ENCODE peak calls at places on chromosomes 1 and 21, in four cellular contexts. One of them, this sample, is unnamed.

GRCh38 chr1:10539411-10540043 is 64.8 kb downstream of the PEX14 start:
- DNase-seq in HCT116: no peak
- DNase-seq in HepG2: no peak
- DNase-seq in K562: no peak
- DNase-seq in this sample: no peak

GRCh38 chr1:237179511-237179910 is 137.5 kb downstream of the RYR2 start:
- DNase-seq in HCT116: no peak
- DNase-seq in HepG2: no peak
- DNase-seq in K562: no peak
- DNase-seq in this sample: no peak

GRCh38 chr1:67612690-67613322 is 72.2 kb upstream of the GADD45A start:
- DNase-seq in HCT116: no peak
- DNase-seq in HepG2: no peak
- DNase-seq in K562: no peak
- DNase-seq in this sample: no peak

GRCh38 chr1:232624892-232625291 is 5.0 kb downstream of the SIPA1L2 start:
- DNase-seq in HCT116: no peak
- DNase-seq in HepG2: no peak
- DNase-seq in K562: no peak
- DNase-seq in this sample: no peak

GRCh38 chr1:221683681-221684080 is 58.2 kb downstream of the DUSP10 start:
- DNase-seq in HCT116: no peak
- DNase-seq in HepG2: no peak
- DNase-seq in K562: no peak
- DNase-seq in this sample: no peak

GRCh38 chr1:231494439-231495110 is 33.9 kb upstream of the TSNAX start:
- DNase-seq in HCT116: no peak
- DNase-seq in HepG2: no peak
- DNase-seq in K562: no peak
- DNase-seq in this sample: no peak

GRCh38 chr21:38766987-38767722 is 38.6 kb upstream of the ETS2 start:
- DNase-seq in HCT116: no peak
- DNase-seq in HepG2: peak
- DNase-seq in K562: no peak
- DNase-seq in this sample: no peak

GRCh38 chr1:43358121-43358745 is 548 bp upstream of the CDC20 start:
- DNase-seq in HCT116: peak
- DNase-seq in HepG2: no peak
- DNase-seq in K562: peak
- DNase-seq in this sample: peak

GRCh38 chr1:229230893-229231753 is 39.8 kb upstream of the RAB4A start:
- DNase-seq in HCT116: peak
- DNase-seq in HepG2: no peak
- DNase-seq in K562: no peak
- DNase-seq in this sample: no peak

GRCh38 chr1:209248649-209249279 is 334.8 kb upstream of the CAMK1G start:
- DNase-seq in HCT116: peak
- DNase-seq in HepG2: peak
- DNase-seq in K562: peak
- DNase-seq in this sample: peak

GRCh38 chr1:25146382-25146855 is 85.9 kb downstream of the SYF2 start:
- DNase-seq in HCT116: no peak
- DNase-seq in HepG2: no peak
- DNase-seq in K562: no peak
- DNase-seq in this sample: no peak

GRCh38 chr1:226723640-226724532 is 15.2 kb downstream of the ITPKB start:
- DNase-seq in HCT116: no peak
- DNase-seq in HepG2: no peak
- DNase-seq in K562: peak
- DNase-seq in this sample: no peak

GRCh38 chr1:43292151-43292550 is 6.8 kb upstream of the C1orf210 start:
- DNase-seq in HCT116: no peak
- DNase-seq in HepG2: no peak
- DNase-seq in K562: no peak
- DNase-seq in this sample: no peak

GRCh38 chr1:10905841-10906655 is 106.4 kb upstream of the TARDBP start:
- DNase-seq in HCT116: no peak
- DNase-seq in HepG2: no peak
- DNase-seq in K562: no peak
- DNase-seq in this sample: peak

GRCh38 chr1:216785760-216786159 is 62.5 kb upstream of the ESRRG start:
- DNase-seq in HCT116: no peak
- DNase-seq in HepG2: no peak
- DNase-seq in K562: no peak
- DNase-seq in this sample: no peak

GRCh38 chr1:18256318-18257235 is 149.0 kb downstream of the IGSF21 start:
- DNase-seq in HCT116: no peak
- DNase-seq in HepG2: peak
- DNase-seq in K562: peak
- DNase-seq in this sample: no peak

GRCh38 chr1:212958175-212958574 is 7.8 kb downstream of the VASH2 start:
- DNase-seq in HCT116: no peak
- DNase-seq in HepG2: no peak
- DNase-seq in K562: no peak
- DNase-seq in this sample: no peak

GRCh38 chr21:34517039-34517438 is 5.0 kb upstream of the KCNE1 start:
- DNase-seq in HCT116: no peak
- DNase-seq in HepG2: no peak
- DNase-seq in K562: no peak
- DNase-seq in this sample: no peak

GRCh38 chr1:175232335-175232734 is 39.8 kb upstream of the KIAA0040 start:
- DNase-seq in HCT116: no peak
- DNase-seq in HepG2: no peak
- DNase-seq in K562: no peak
- DNase-seq in this sample: no peak

GRCh38 chr1:89866568-89866967 is 45.7 kb downstream of the LRRC8D start:
- DNase-seq in HCT116: no peak
- DNase-seq in HepG2: no peak
- DNase-seq in K562: no peak
- DNase-seq in this sample: no peak

GRCh38 chr1:89865498-89866385 is 44.9 kb downstream of the LRRC8D start:
- DNase-seq in HCT116: peak
- DNase-seq in HepG2: no peak
- DNase-seq in K562: no peak
- DNase-seq in this sample: no peak

GRCh38 chr1:89863165-89863835 is 42.5 kb downstream of the LRRC8D start:
- DNase-seq in HCT116: no peak
- DNase-seq in HepG2: no peak
- DNase-seq in K562: no peak
- DNase-seq in this sample: no peak
- TF ChIP-seq POLR2AphosphoS5 in HCT116: no peak
- TF ChIP-seq POLR2AphosphoS5 in HepG2: no peak
- TF ChIP-seq POLR2AphosphoS5 in K562: no peak
- TF ChIP-seq POLR2AphosphoS5 in this sample: no peak

GRCh38 chr1:27489973-27490741 is at the start of gene WASF2:
- DNase-seq in HCT116: peak
- DNase-seq in HepG2: peak
- DNase-seq in K562: peak
- DNase-seq in this sample: peak

GRCh38 chr1:27485363-27485762 is 4.6 kb downstream of the WASF2 start:
- DNase-seq in HCT116: no peak
- DNase-seq in HepG2: no peak
- DNase-seq in K562: no peak
- DNase-seq in this sample: no peak

GRCh38 chr1:27491748-27492700 is 2.1 kb upstream of the WASF2 start:
- DNase-seq in HCT116: no peak
- DNase-seq in HepG2: no peak
- DNase-seq in K562: no peak
- DNase-seq in this sample: no peak

GRCh38 chr1:27488523-27489138 is 1.3 kb downstream of the WASF2 start:
- DNase-seq in HCT116: no peak
- DNase-seq in HepG2: no peak
- DNase-seq in K562: no peak
- DNase-seq in this sample: no peak

GRCh38 chr1:27487927-27488522 is 1.9 kb downstream of the WASF2 start:
- DNase-seq in HCT116: no peak
- DNase-seq in HepG2: no peak
- DNase-seq in K562: no peak
- DNase-seq in this sample: no peak
- TF ChIP-seq ELF1 in HCT116: no peak
- TF ChIP-seq ELF1 in HepG2: no peak
- TF ChIP-seq ELF1 in K562: no peak
- TF ChIP-seq ELF1 in this sample: no peak

GRCh38 chr1:12516741-12517140 is 101.3 kb downstream of the DHRS3 start:
- DNase-seq in HCT116: no peak
- DNase-seq in HepG2: no peak
- DNase-seq in K562: no peak
- DNase-seq in this sample: no peak

GRCh38 chr1:12521096-12521495 is 96.9 kb downstream of the DHRS3 start:
- DNase-seq in HCT116: no peak
- DNase-seq in HepG2: no peak
- DNase-seq in K562: no peak
- DNase-seq in this sample: peak

GRCh38 chr1:12515234-12515633 is 102.8 kb downstream of the DHRS3 start:
- DNase-seq in HCT116: no peak
- DNase-seq in HepG2: no peak
- DNase-seq in K562: no peak
- DNase-seq in this sample: no peak

GRCh38 chr1:12519708-12520364 is 98.2 kb downstream of the DHRS3 start:
- DNase-seq in HCT116: no peak
- DNase-seq in HepG2: no peak
- DNase-seq in K562: no peak
- DNase-seq in this sample: no peak

DNA sequence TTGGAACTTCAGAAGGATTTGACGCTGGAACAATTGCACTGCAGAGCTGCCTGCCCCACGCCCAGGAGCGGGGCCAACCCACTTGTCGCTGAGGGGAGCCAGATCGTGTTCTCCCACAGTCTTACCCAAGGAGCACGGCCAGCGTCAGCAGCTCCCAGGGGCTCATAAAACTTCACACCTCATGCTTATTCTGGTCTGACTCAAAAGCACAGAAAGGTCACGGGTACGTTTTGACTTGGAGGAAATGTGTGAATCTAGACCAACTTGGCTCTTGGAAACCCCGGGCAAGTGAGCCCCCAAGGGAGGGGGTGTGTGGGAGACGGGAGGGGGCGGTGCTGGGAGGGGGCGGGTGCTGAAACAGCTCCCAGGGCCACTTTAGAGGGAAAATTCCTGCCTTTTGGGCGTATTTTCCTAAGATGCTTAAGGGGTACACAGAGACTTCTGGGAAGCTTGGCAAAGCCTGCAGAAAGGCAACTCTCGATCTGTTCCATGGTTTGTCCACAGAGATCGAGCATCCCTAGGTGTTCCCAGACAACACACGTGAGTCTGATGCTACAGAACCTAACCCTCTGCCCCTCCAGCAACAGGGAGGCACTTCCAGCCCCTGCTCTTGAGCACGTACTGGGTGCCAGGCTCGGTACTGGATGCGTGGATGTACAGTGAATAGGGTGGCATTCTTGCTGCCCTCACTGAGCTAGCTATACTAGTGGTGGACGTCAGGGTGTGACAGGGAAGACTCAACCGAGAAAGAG is 98.9 kb downstream of the DHRS3 start:
- DNase-seq in HCT116: no peak
- DNase-seq in HepG2: no peak
- DNase-seq in K562: no peak
- DNase-seq in this sample: no peak
- TF ChIP-seq POLR2AphosphoS5 in HCT116: no peak
- TF ChIP-seq POLR2AphosphoS5 in HepG2: no peak
- TF ChIP-seq POLR2AphosphoS5 in K562: no peak
- TF ChIP-seq POLR2AphosphoS5 in this sample: no peak

DNA sequence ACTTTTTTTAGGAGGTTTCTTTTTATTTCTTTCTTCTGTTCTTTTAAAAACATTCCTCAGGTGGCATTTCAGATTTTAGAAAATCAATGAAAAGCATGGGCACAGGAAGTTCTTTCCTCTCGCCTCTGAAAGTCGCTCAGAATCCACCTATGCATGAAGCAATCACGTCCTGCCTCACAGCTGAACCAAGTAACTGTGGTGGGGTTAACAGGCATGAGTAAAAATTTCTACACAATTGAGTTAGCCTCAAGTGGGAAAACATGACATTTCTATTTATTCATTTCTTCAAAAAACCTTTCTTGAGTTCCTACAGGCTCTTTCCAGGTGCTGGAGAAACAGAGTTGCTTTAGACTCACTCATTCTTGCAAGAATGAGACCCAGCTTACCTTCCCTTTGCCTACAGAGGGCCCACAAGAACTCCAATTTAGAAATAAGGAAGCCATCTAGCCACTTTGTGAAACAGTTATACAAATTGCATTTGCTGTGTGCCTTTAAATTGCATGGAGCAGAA is 508.9 kb upstream of the PKN2 start:
- DNase-seq in HCT116: no peak
- DNase-seq in HepG2: peak
- DNase-seq in K562: no peak
- DNase-seq in this sample: no peak
- TF ChIP-seq ELF1 in HCT116: no peak
- TF ChIP-seq ELF1 in HepG2: no peak
- TF ChIP-seq ELF1 in K562: no peak
- TF ChIP-seq ELF1 in this sample: no peak

DNA sequence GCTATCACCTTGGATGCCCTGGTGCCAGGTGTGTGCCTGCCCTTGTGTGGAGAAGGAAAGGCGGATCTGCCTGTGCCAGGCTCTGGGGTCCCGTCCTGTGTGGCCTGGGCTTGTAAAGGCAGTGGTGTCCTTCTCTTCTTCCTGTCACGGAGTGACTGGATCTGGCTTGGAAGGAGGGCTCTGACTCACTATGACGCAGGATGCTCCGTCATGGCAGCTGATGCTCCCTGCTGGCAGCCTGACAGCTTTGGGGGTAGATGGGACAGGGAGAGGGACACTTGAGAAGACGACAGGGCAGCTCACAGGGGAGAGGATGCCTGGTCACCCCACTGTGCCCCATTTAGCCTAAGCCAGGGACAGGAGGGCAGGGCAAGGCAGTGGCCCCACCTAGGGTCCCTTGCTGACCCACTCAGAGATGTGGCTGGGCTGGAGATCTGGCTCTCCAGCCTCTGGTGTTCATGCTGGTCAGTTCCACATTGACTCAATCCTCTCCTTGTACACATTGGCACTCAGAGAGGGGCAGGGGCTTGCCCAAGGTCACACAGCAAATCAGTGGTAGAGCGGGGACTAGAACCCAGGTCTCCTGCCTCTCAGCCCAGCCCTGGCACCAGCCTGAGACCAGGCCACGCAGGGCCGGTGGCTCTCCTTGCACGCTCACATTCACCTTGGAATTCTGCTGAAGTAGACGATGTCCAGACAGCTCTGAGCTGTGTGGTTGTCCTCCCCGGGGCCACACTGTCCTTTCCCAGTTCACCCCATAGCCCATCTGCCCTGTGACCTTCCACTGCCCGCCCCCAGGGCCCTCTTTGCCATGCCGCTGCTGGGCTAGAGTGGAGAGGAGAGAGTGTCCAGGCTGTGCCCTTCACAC is 2.8 kb upstream of the FAM131C start:
- DNase-seq in HCT116: peak
- DNase-seq in HepG2: no peak
- DNase-seq in K562: peak
- DNase-seq in this sample: no peak
- TF ChIP-seq POLR2AphosphoS5 in HCT116: peak
- TF ChIP-seq POLR2AphosphoS5 in HepG2: no peak
- TF ChIP-seq POLR2AphosphoS5 in K562: no peak
- TF ChIP-seq POLR2AphosphoS5 in this sample: peak

DNA sequence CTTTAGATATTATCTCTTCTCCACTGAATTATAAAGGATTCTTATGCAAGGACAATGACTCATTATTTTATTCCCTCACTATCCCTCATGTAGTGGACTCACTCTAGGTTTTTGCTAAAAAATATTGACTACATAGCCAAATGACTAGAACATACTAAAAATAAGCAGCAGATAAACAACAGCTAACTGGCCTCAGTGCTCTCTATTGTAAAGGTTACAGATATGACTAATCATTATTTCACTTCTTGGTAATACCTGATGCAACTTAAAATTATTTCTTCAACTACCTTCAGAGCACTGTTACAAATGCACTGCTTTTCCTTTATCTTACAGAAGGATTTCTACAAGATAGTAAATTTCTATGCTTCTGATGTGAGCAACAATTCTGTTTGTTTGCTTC is 147.6 kb upstream of the DEPDC1 start:
- DNase-seq in HCT116: no peak
- DNase-seq in HepG2: no peak
- DNase-seq in K562: no peak
- DNase-seq in this sample: no peak
- TF ChIP-seq ELF1 in HCT116: no peak
- TF ChIP-seq ELF1 in HepG2: no peak
- TF ChIP-seq ELF1 in K562: no peak
- TF ChIP-seq ELF1 in this sample: no peak

This sample was measured in SK-N-SH.